ENCODE peak calls at places on chromosomes 11 and 22, in six cellular contexts. One of them, this sample, is unnamed.

GRCh38 chr22:18044548-18045271 is 20.3 kb upstream of the MICAL3 start:
- DNase-seq in osteoblast: peak
- DNase-seq in AG09309: no peak
- DNase-seq in HL-60: no peak
- DNase-seq in GM20000: no peak
- DNase-seq in foreskin fibroblast: no peak
- DNase-seq in this sample: no peak

GRCh38 chr11:83823461-83824025 is 537.4 kb upstream of the CCDC90B start:
- DNase-seq in AG09309: no peak
- DNase-seq in GM20000: no peak
- DNase-seq in HL-60: no peak
- DNase-seq in osteoblast: no peak
- DNase-seq in foreskin fibroblast: no peak
- DNase-seq in this sample: no peak

GRCh38 chr11:8318536-8318935 is 54.9 kb upstream of the LMO1 start:
- DNase-seq in GM20000: no peak
- DNase-seq in HL-60: no peak
- DNase-seq in foreskin fibroblast: no peak
- DNase-seq in AG09309: no peak
- DNase-seq in osteoblast: no peak
- DNase-seq in this sample: peak

GRCh38 chr22:25327018-25327755 is 107.7 kb downstream of the CRYBB2 start:
- DNase-seq in osteoblast: peak
- DNase-seq in AG09309: no peak
- DNase-seq in foreskin fibroblast: no peak
- DNase-seq in GM20000: no peak
- DNase-seq in HL-60: no peak
- DNase-seq in this sample: no peak

GRCh38 chr11:1756791-1757771 is 6.6 kb downstream of the CTSD start:
- DNase-seq in osteoblast: peak
- DNase-seq in GM20000: no peak
- DNase-seq in foreskin fibroblast: no peak
- DNase-seq in AG09309: no peak
- DNase-seq in HL-60: no peak
- DNase-seq in this sample: peak

GRCh38 chr11:79896258-79896657 is 455.4 kb upstream of the TENM4 start:
- DNase-seq in foreskin fibroblast: no peak
- DNase-seq in AG09309: no peak
- DNase-seq in GM20000: no peak
- DNase-seq in HL-60: no peak
- DNase-seq in osteoblast: no peak
- DNase-seq in this sample: no peak

GRCh38 chr11:75059299-75059698 is 37.4 kb downstream of the OR2AT4 start:
- DNase-seq in osteoblast: no peak
- DNase-seq in foreskin fibroblast: no peak
- DNase-seq in GM20000: no peak
- DNase-seq in HL-60: no peak
- DNase-seq in AG09309: no peak
- DNase-seq in this sample: no peak

GRCh38 chr22:36243996-36244395 is 4.7 kb upstream of the APOL2 start:
- DNase-seq in osteoblast: no peak
- DNase-seq in GM20000: no peak
- DNase-seq in foreskin fibroblast: no peak
- DNase-seq in AG09309: no peak
- DNase-seq in HL-60: no peak
- DNase-seq in this sample: no peak

GRCh38 chr22:37279469-37279868 is 2.8 kb upstream of the CYTH4 start:
- DNase-seq in AG09309: no peak
- DNase-seq in GM20000: no peak
- DNase-seq in HL-60: peak
- DNase-seq in foreskin fibroblast: no peak
- DNase-seq in osteoblast: peak
- DNase-seq in this sample: no peak

GRCh38 chr11:32326522-32326921 is 108.8 kb downstream of the WT1 start:
- DNase-seq in AG09309: no peak
- DNase-seq in HL-60: no peak
- DNase-seq in foreskin fibroblast: no peak
- DNase-seq in GM20000: no peak
- DNase-seq in osteoblast: no peak
- DNase-seq in this sample: no peak

GRCh38 chr11:70521475-70522260 is 123.3 kb downstream of the CTTN start:
- DNase-seq in foreskin fibroblast: no peak
- DNase-seq in osteoblast: peak
- DNase-seq in HL-60: no peak
- DNase-seq in AG09309: no peak
- DNase-seq in GM20000: no peak
- DNase-seq in this sample: no peak

GRCh38 chr22:30266445-30267381 is at the start of gene OSM:
- DNase-seq in AG09309: no peak
- DNase-seq in HL-60: peak
- DNase-seq in foreskin fibroblast: no peak
- DNase-seq in GM20000: no peak
- DNase-seq in osteoblast: peak
- DNase-seq in this sample: peak

GRCh38 chr11:116446048-116446399 is 326.8 kb downstream of the BUD13 start:
- DNase-seq in AG09309: no peak
- DNase-seq in osteoblast: no peak
- DNase-seq in foreskin fibroblast: no peak
- DNase-seq in GM20000: no peak
- DNase-seq in HL-60: no peak
- DNase-seq in this sample: no peak

GRCh38 chr11:63017306-63017974 is 1.8 kb upstream of the SLC22A8 start:
- DNase-seq in AG09309: no peak
- DNase-seq in GM20000: no peak
- DNase-seq in foreskin fibroblast: peak
- DNase-seq in HL-60: no peak
- DNase-seq in osteoblast: no peak
- DNase-seq in this sample: no peak

GRCh38 chr22:27880778-27881394 is 38.2 kb downstream of the PITPNB start:
- DNase-seq in AG09309: peak
- DNase-seq in foreskin fibroblast: peak
- DNase-seq in osteoblast: no peak
- DNase-seq in HL-60: peak
- DNase-seq in GM20000: peak
- DNase-seq in this sample: peak

GRCh38 chr11:35955636-35956035 is 11.8 kb downstream of the LDLRAD3 start:
- DNase-seq in foreskin fibroblast: no peak
- DNase-seq in osteoblast: no peak
- DNase-seq in GM20000: no peak
- DNase-seq in HL-60: no peak
- DNase-seq in AG09309: no peak
- DNase-seq in this sample: no peak

GRCh38 chr11:60887531-60887930 is 18.9 kb downstream of the PRPF19 start:
- DNase-seq in GM20000: peak
- DNase-seq in HL-60: peak
- DNase-seq in AG09309: no peak
- DNase-seq in osteoblast: no peak
- DNase-seq in foreskin fibroblast: peak
- DNase-seq in this sample: peak

GRCh38 chr11:109960831-109961230 is 132.4 kb upstream of the ZC3H12C start:
- DNase-seq in osteoblast: no peak
- DNase-seq in GM20000: no peak
- DNase-seq in foreskin fibroblast: peak
- DNase-seq in HL-60: no peak
- DNase-seq in AG09309: peak
- DNase-seq in this sample: no peak

GRCh38 chr22:37703906-37704305 is 7.1 kb downstream of the TRIOBP start:
- DNase-seq in foreskin fibroblast: peak
- DNase-seq in HL-60: no peak
- DNase-seq in AG09309: no peak
- DNase-seq in osteoblast: no peak
- DNase-seq in GM20000: no peak
- DNase-seq in this sample: no peak

GRCh38 chr22:25745341-25746011 is 3.5 kb downstream of the MYO18B start:
- DNase-seq in GM20000: no peak
- DNase-seq in AG09309: peak
- DNase-seq in foreskin fibroblast: peak
- DNase-seq in HL-60: no peak
- DNase-seq in osteoblast: peak
- DNase-seq in this sample: peak

GRCh38 chr22:48706934-48707748 is 1120.5 kb downstream of the BRD1 start:
- DNase-seq in osteoblast: peak
- DNase-seq in foreskin fibroblast: no peak
- DNase-seq in AG09309: no peak
- DNase-seq in GM20000: no peak
- DNase-seq in HL-60: no peak
- DNase-seq in this sample: no peak

GRCh38 chr11:69301491-69302401 is 7.8 kb downstream of the MYEOV start:
- DNase-seq in AG09309: no peak
- DNase-seq in GM20000: no peak
- DNase-seq in HL-60: no peak
- DNase-seq in foreskin fibroblast: peak
- DNase-seq in osteoblast: peak
- DNase-seq in this sample: peak

GRCh38 chr22:50465531-50465930 is 9.3 kb downstream of the SBF1 start:
- DNase-seq in osteoblast: no peak
- DNase-seq in AG09309: no peak
- DNase-seq in GM20000: no peak
- DNase-seq in HL-60: no peak
- DNase-seq in foreskin fibroblast: no peak
- DNase-seq in this sample: no peak

GRCh38 chr11:30346068-30346688 is 23.3 kb downstream of the ARL14EP start:
- DNase-seq in foreskin fibroblast: peak
- DNase-seq in osteoblast: no peak
- DNase-seq in GM20000: peak
- DNase-seq in HL-60: peak
- DNase-seq in AG09309: no peak
- DNase-seq in this sample: no peak

GRCh38 chr22:20511578-20512259 is 4.3 kb downstream of the MED15 start:
- DNase-seq in AG09309: no peak
- DNase-seq in HL-60: no peak
- DNase-seq in osteoblast: peak
- DNase-seq in GM20000: no peak
- DNase-seq in foreskin fibroblast: no peak
- DNase-seq in this sample: no peak

GRCh38 chr11:117410861-117411725 is 83.4 kb downstream of the CEP164 start:
- DNase-seq in foreskin fibroblast: no peak
- DNase-seq in HL-60: no peak
- DNase-seq in osteoblast: peak
- DNase-seq in GM20000: no peak
- DNase-seq in AG09309: no peak
- DNase-seq in this sample: no peak

GRCh38 chr11:113839842-113840241 is 35.5 kb downstream of the USP28 start:
- DNase-seq in osteoblast: no peak
- DNase-seq in HL-60: no peak
- DNase-seq in AG09309: no peak
- DNase-seq in foreskin fibroblast: no peak
- DNase-seq in GM20000: peak
- DNase-seq in this sample: no peak

GRCh38 chr11:17388609-17389204 is at the start of gene KCNJ11:
- DNase-seq in GM20000: no peak
- DNase-seq in AG09309: no peak
- DNase-seq in osteoblast: no peak
- DNase-seq in foreskin fibroblast: no peak
- DNase-seq in HL-60: no peak
- DNase-seq in this sample: no peak

GRCh38 chr11:57303280-57303989 is 21.3 kb downstream of the TNKS1BP1 start:
- DNase-seq in foreskin fibroblast: no peak
- DNase-seq in osteoblast: peak
- DNase-seq in GM20000: peak
- DNase-seq in HL-60: no peak
- DNase-seq in AG09309: no peak
- DNase-seq in this sample: no peak

GRCh38 chr22:22103078-22103593 is 120.5 kb upstream of the TOP3B start:
- DNase-seq in osteoblast: no peak
- DNase-seq in AG09309: no peak
- DNase-seq in foreskin fibroblast: no peak
- DNase-seq in HL-60: peak
- DNase-seq in GM20000: no peak
- DNase-seq in this sample: peak
- TF ChIP-seq CTCF in osteoblast: peak
- TF ChIP-seq CTCF in AG09309: peak
- TF ChIP-seq CTCF in foreskin fibroblast: peak
- TF ChIP-seq CTCF in HL-60: no peak
- TF ChIP-seq CTCF in GM20000: no peak
- TF ChIP-seq CTCF in this sample: peak

DNA sequence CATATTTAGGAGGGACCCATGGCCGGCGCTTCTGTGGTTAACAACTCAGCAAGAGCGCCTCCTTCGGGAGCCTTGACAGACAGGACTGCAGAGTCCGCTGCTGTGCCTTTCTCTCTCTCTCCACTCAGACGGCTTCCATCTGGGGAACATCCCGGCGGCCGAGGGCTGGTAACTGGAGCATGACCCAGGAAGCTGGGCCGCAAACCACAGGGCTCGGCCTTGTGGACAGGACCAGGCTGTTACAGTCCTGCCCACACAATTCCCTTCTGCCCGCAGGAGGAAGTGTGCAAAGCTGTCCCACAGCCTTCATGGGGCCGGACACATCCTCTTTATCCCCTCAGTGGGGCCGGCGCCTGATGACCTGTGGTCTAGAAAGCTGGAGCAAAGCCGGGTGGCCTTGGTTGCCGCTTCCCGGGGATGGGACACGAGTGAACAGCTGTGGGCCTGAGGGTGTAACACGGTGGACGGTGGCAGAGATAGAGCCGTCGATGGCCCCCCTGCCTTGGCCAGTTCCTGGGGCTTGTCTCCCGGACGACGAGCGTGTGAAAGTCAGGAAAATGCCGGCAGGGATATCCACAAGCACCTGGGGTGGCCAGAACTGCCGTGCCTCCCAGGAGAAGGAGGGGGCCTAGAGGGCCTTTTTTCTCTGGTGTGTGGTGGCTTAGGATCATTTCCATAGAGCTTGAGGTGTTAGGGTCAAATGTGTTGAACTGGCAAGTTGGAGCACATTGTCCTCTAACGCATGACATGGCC is 50.1 kb downstream of the FBLN1 start:
- DNase-seq in AG09309: peak
- DNase-seq in foreskin fibroblast: peak
- DNase-seq in HL-60: peak
- DNase-seq in osteoblast: peak
- DNase-seq in GM20000: no peak
- DNase-seq in this sample: no peak
- TF ChIP-seq CTCF in AG09309: peak
- TF ChIP-seq CTCF in foreskin fibroblast: peak
- TF ChIP-seq CTCF in HL-60: peak
- TF ChIP-seq CTCF in osteoblast: peak
- TF ChIP-seq CTCF in GM20000: no peak
- TF ChIP-seq CTCF in this sample: no peak

GRCh38 chr11:214083-214482 is 6.6 kb downstream of the RIC8A start:
- DNase-seq in AG09309: no peak
- DNase-seq in HL-60: no peak
- DNase-seq in foreskin fibroblast: no peak
- DNase-seq in osteoblast: no peak
- DNase-seq in GM20000: no peak
- DNase-seq in this sample: no peak
- TF ChIP-seq CTCF in AG09309: no peak
- TF ChIP-seq CTCF in HL-60: no peak
- TF ChIP-seq CTCF in foreskin fibroblast: no peak
- TF ChIP-seq CTCF in osteoblast: no peak
- TF ChIP-seq CTCF in GM20000: no peak
- TF ChIP-seq CTCF in this sample: no peak

DNA sequence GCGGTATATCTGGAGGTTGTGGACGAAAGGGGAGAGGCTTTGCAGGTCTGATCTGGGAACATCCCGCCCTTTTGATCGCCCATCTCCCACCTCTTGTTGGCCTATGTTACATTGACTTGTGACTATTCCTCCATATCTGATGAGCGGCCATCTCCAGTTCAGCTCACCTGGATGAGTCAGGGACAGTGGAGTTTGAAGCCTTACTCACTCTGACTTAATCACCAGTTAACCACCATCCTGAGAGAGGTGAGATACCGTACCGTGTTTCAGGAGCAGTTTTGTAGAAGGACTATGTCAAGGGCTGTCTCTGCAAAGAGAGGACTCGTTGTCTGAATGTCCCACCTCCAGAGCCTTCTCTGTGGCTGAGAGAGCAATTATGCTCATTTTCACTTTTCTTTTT is 771.7 kb downstream of the NTM start:
- DNase-seq in GM20000: no peak
- DNase-seq in foreskin fibroblast: no peak
- DNase-seq in HL-60: no peak
- DNase-seq in AG09309: no peak
- DNase-seq in osteoblast: no peak
- DNase-seq in this sample: no peak
- TF ChIP-seq CTCF in GM20000: no peak
- TF ChIP-seq CTCF in foreskin fibroblast: no peak
- TF ChIP-seq CTCF in HL-60: no peak
- TF ChIP-seq CTCF in AG09309: no peak
- TF ChIP-seq CTCF in osteoblast: no peak
- TF ChIP-seq CTCF in this sample: no peak